ENCODE peak calls at places on chromosomes 6 and 20, in four cellular contexts. O is NT2/D1, Z is HepG2, F is GM12878. J is an unnamed sample.

GRCh38 chr6:152146385-152146784 is 338.9 kb downstream of the ESR1 start:
- DNase-seq in O (no peak), Z (no peak), F (no peak), J (no peak)

GRCh38 chr6:118743744-118744143 is 92.4 kb upstream of the CEP85L start:
- DNase-seq in O (no peak), Z (no peak), F (no peak), J (no peak)

GRCh38 chr6:88867841-88868558 is 95.4 kb downstream of the RNGTT start:
- DNase-seq in O (no peak), Z (no peak), F (no peak), J (no peak)

GRCh38 chr6:128135325-128135724 is 234.5 kb upstream of the THEMIS start:
- DNase-seq in O (no peak), Z (no peak), F (no peak), J (no peak)

GRCh38 chr20:63939061-63939935 is 16.9 kb downstream of the UCKL1 start:
- DNase-seq in O (no peak), Z (no peak), F (no peak), J (no peak)

GRCh38 chr6:41672016-41672415 is 33.7 kb downstream of the MDFI start:
- DNase-seq in O (no peak), Z (no peak), F (no peak), J (no peak)

GRCh38 chr20:33697129-33697528 is 10.9 kb upstream of the E2F1 start:
- DNase-seq in O (no peak), Z (no peak), F (no peak), J (no peak)

GRCh38 chr6:151391021-151391470 is 313 bp downstream of the ZBTB2 start:
- DNase-seq in O (no peak), Z (peak), F (no peak), J (no peak)

GRCh38 chr6:147366290-147366689 is 142.2 kb upstream of the SAMD5 start:
- DNase-seq in O (no peak), Z (peak), F (no peak), J (no peak)

GRCh38 chr20:1632228-1632577 is 12.4 kb upstream of the SIRPB1 start:
- DNase-seq in O (no peak), Z (no peak), F (no peak), J (no peak)

GRCh38 chr20:36255445-36255844 is 19.2 kb downstream of the AAR2 start:
- DNase-seq in O (no peak), Z (no peak), F (no peak), J (no peak)

GRCh38 chr20:1813101-1813529 is 82.1 kb upstream of the SIRPA start:
- DNase-seq in O (no peak), Z (peak), F (no peak), J (no peak)

GRCh38 chr6:1617466-1618304 is 8.0 kb downstream of the FOXC1 start:
- DNase-seq in O (no peak), Z (no peak), F (no peak), J (no peak)

GRCh38 chr6:53119772-53120409 is 28.8 kb downstream of the GCM1 start:
- DNase-seq in O (peak), Z (peak), F (no peak), J (peak)

GRCh38 chr20:49769125-49769581 is 43.5 kb upstream of the SLC9A8 start:
- DNase-seq in O (no peak), Z (no peak), F (no peak), J (no peak)
- H3K9ac ChIP-seq in O (no peak), Z (peak), F (no peak), J (no peak)

DNA sequence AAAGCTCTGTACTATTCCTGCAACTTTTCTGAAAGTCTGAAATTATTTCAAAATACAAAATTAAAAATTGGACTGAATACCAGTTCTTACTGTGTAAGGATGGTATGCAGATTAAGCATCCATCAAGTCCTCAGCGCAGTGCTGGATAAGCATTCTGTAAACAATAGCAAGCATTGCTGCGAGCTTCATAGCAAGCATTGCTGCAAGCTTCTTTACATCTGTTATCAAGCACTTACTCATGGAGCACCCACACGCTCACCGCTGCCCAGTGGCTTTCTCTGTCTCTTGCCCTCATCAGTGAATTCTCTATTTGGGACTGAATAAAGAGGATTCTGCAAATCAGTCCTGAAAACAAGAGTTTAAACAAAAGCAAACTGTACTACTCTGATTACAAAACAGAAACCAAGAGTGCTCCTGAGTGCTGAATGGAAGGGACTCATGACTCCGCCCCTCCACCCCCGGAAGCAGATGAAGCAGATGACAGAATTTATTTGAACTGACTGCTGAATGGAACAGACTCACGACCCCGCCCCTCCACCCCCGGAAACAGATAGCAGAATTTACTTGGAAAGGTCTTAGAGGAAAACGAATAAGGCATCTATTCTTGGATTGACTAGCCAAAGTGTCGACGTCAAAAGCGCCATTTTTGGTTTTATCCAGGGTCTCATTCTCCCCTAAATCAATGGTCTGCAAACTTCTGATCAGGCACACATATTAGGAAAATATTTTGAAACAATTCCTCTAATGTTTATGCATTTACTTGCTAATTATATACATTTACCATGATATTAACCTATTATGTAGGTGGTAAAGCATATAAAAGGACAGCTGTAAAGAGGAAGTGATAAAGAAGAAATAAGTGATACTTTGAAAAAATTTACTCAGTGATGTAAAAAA is 22.1 kb upstream of the EYA2 start:
- DNase-seq in O (no peak), Z (no peak), F (no peak), J (no peak)
- TF ChIP-seq SUZ12 in O (no peak), Z (no peak), F (no peak), J (no peak)

DNA sequence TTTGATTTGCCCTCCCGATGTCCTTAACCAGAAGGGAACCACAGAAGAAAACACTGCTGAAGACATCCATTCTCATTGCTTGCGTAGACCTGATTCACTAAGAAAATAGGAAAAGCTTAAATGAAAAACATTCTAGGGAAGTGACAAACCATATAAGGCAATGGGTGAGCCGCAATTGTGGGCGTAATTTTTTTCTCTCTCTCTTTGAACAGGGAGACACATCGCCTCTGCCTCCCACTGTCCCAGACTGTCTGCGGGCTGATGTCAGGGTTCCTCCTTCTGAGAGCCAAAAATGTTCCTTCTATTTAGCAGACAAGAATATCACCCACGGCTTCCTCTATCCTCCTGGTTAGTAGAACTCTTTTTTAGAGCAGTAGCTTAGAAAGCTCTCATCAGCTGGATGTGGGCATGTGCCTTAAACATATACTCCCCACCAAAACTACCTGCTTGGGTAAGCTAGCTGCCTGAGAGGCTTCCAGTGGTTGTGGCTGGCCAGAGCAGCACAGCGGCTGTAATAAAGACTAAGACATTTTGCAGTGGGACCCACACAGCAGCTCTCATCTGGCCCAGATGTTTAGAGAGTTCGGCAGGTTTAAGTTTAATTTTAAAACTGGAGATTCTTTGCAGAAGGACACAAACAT is 22.7 kb upstream of the CTAGE9 start:
- DNase-seq in O (no peak), Z (no peak), F (no peak), J (no peak)
- H3K9ac ChIP-seq in O (no peak), Z (no peak), F (no peak), J (no peak)

GRCh38 chr6:92337571-92337970 is 1081.8 kb downstream of the EPHA7 start:
- DNase-seq in O (no peak), Z (no peak), F (no peak), J (no peak)

GRCh38 chr6:92339891-92340290 is 1079.5 kb downstream of the EPHA7 start:
- DNase-seq in O (no peak), Z (no peak), F (no peak), J (no peak)

DNA sequence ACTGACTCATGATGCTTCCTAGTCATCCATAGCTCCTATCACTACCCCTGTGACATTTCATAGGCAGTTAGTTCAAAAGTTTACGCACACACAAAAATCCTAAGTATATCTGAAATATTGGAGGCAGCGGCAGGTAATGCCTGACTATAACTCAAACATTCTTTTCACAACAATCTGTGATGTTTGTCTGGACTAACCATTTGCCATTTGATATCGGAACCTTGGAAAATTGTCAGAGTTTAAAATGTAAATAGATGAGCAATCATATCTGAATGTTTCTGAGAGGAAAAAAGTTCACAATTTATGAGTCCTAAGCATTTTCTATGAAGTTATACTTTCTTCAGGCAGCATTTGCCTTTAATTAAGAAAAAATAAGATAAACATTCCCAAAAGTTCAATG is 1078.1 kb downstream of the EPHA7 start:
- DNase-seq in O (no peak), Z (no peak), F (no peak), J (no peak)
- TF ChIP-seq SUZ12 in O (no peak), Z (no peak), F (no peak), J (no peak)

GRCh38 chr6:15137086-15137485 is 108.8 kb upstream of the JARID2 start:
- DNase-seq in O (no peak), Z (no peak), F (no peak), J (no peak)
- H3K9ac ChIP-seq in O (no peak), Z (no peak), F (no peak), J (no peak)

DNA sequence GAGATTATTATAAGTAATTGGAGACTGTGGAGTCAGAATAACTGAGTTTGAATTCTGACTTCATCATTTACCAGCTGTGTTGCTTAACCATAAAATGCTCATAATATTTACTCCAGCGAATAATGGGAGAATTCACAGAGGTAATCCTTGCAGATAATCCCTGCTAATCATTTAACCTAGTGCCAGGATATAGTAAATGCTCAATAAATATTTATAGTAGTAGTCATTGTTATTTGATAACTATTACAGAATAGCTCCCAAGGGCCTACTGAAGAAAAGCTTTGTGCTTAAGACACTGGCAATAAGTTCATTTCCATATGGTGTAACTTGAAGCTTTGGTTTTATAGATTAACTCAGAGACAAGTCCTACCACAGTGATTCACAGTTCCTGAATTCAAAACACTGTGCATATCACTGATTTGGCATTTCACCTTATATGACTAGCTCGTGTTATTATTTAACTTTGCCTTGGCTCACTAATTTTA is 208.8 kb upstream of the PLCB4 start:
- DNase-seq in O (no peak), Z (no peak), F (no peak), J (no peak)
- TF ChIP-seq SUZ12 in O (no peak), Z (no peak), F (no peak), J (no peak)

GRCh38 chr6:13302291-13302690 is 26.0 kb downstream of the TBC1D7 start:
- DNase-seq in O (no peak), Z (no peak), F (no peak), J (peak)
- H3K9ac ChIP-seq in O (no peak), Z (no peak), F (no peak), J (no peak)

GRCh38 chr6:70685494-70686180 is 18.0 kb downstream of the SMAP1 start:
- DNase-seq in O (no peak), Z (no peak), F (no peak), J (no peak)

GRCh38 chr6:70684794-70685493 is 17.3 kb downstream of the SMAP1 start:
- DNase-seq in O (no peak), Z (no peak), F (no peak), J (no peak)

DNA sequence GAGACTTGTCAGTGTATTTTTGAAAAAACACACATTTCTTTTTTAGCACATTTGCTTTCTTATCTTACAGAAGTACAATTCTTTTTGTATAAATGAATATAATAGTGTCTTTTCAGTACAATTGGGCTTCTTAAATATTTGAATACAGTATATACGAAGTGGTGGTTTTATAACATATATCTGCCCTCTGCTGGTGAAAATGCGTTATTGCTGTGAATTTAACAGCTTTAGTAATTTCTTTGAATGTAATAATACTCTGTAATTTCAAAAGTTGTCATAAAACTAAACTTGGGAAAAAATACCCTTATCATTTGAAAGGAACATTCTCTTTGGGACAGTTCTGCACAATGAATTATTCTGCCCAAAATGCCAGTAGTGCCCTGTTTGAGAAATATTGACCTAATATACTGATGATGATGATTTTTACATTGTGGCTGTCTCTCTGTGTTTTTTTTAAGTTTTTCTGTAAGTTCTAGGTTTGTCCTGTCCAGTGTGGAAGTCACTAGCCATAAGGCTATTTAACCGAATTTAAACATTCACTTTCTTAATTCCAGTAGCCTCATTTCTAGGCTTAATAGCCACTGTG is 19.0 kb downstream of the SMAP1 start:
- DNase-seq in O (no peak), Z (peak), F (no peak), J (no peak)
- TF ChIP-seq SUZ12 in O (no peak), Z (no peak), F (no peak), J (no peak)

GRCh38 chr20:37386505-37387201 is 40.7 kb downstream of the SRC start:
- DNase-seq in O (no peak), Z (no peak), F (no peak), J (no peak)

GRCh38 chr20:37383229-37383989 is 37.5 kb downstream of the SRC start:
- DNase-seq in O (no peak), Z (no peak), F (no peak), J (no peak)

GRCh38 chr20:37385176-37385575 is 39.2 kb downstream of the SRC start:
- DNase-seq in O (no peak), Z (no peak), F (no peak), J (no peak)

GRCh38 chr20:37385659-37386504 is 39.9 kb downstream of the SRC start:
- DNase-seq in O (no peak), Z (no peak), F (no peak), J (no peak)

GRCh38 chr20:37384683-37385174 is 38.8 kb downstream of the SRC start:
- DNase-seq in O (no peak), Z (no peak), F (no peak), J (no peak)
- H3K9ac ChIP-seq in O (no peak), Z (no peak), F (peak), J (no peak)

GRCh38 chr20:15138548-15139126 is 801.2 kb upstream of the FLRT3 start:
- DNase-seq in O (no peak), Z (no peak), F (no peak), J (no peak)

GRCh38 chr20:15144911-15145310 is 807.5 kb upstream of the FLRT3 start:
- DNase-seq in O (no peak), Z (no peak), F (no peak), J (no peak)

GRCh38 chr20:15141880-15142279 is 804.5 kb upstream of the FLRT3 start:
- DNase-seq in O (no peak), Z (no peak), F (no peak), J (no peak)

GRCh38 chr20:15143478-15143877 is 806.1 kb upstream of the FLRT3 start:
- DNase-seq in O (no peak), Z (no peak), F (no peak), J (no peak)

GRCh38 chr20:15139522-15139921 is 802.1 kb upstream of the FLRT3 start:
- DNase-seq in O (no peak), Z (no peak), F (no peak), J (no peak)
- TF ChIP-seq SUZ12 in O (no peak), Z (no peak), F (no peak), J (no peak)